ENCODE peak calls at places on chromosomes 3 and 15, in ten cellular contexts. A, G, U, Z, L, R, M, K, I and O are unnamed samples.

GRCh38 chr3:188239035-188239434 is 85.1 kb downstream of the LPP start:
- DNase-seq in I (no peak), L (no peak), M (no peak), K (no peak), Z (no peak), U (no peak), G (no peak), A (no peak), R (no peak), O (no peak)

GRCh38 chr3:113055201-113055600 is 64.4 kb downstream of the GTPBP8 start:
- DNase-seq in M (no peak), Z (no peak), I (no peak), A (no peak), G (no peak), U (no peak), L (no peak), R (no peak), K (no peak), O (no peak)

GRCh38 chr3:11690863-11691833 is 47.4 kb upstream of the VGLL4 start:
- DNase-seq in A (no peak), R (peak; percentile 61), M (no peak), Z (peak; percentile 54), G (no peak), U (no peak), L (peak; percentile 60), K (no peak), I (no peak), O (peak; percentile 22)

GRCh38 chr15:64970696-64971095 is 19.0 kb downstream of the SPG21 start:
- DNase-seq in Z (no peak), U (no peak), A (no peak), K (no peak), L (no peak), I (no peak), M (no peak), R (no peak), G (no peak), O (no peak)

GRCh38 chr3:193850084-193850619 is 257.1 kb downstream of the OPA1 start:
- DNase-seq in K (no peak), U (no peak), L (no peak), Z (no peak), I (no peak), A (no peak), M (no peak), R (no peak), G (no peak), O (no peak)

GRCh38 chr3:10933021-10933420 is 59.5 kb upstream of the SLC6A1 start:
- DNase-seq in Z (no peak), K (no peak), U (no peak), I (no peak), G (no peak), A (no peak), L (no peak), M (no peak), R (no peak), O (no peak)

GRCh38 chr15:81271761-81272644 is 51.9 kb downstream of the STARD5 start:
- DNase-seq in K (no peak), L (no peak), A (no peak), G (no peak), M (no peak), Z (no peak), R (no peak), I (no peak), U (no peak), O (no peak)

GRCh38 chr3:110343376-110343775 is 728.2 kb upstream of the NECTIN3 start:
- DNase-seq in K (peak; percentile 19), U (no peak), I (no peak), Z (peak; percentile 83), L (peak; percentile 88), G (no peak), R (peak; percentile 51), M (no peak), A (no peak), O (peak; percentile 24)

GRCh38 chr3:13580256-13581023 is 31.5 kb downstream of the FBLN2 start:
- DNase-seq in G (no peak), I (peak; percentile 41), A (no peak), L (peak; percentile 92), U (no peak), Z (peak; percentile 55), R (peak; percentile 78), K (no peak), M (no peak), O (no peak)

GRCh38 chr15:46222861-46223260 is 588.0 kb downstream of the SQOR start:
- DNase-seq in Z (no peak), K (no peak), U (no peak), L (no peak), I (no peak), A (peak; percentile 40), R (no peak), M (no peak), G (no peak), O (no peak)

GRCh38 chr15:92005154-92005553 is 151.6 kb downstream of the SLCO3A1 start:
- DNase-seq in M (no peak), A (no peak), I (no peak), U (no peak), G (no peak), Z (no peak), R (no peak), L (no peak), K (no peak), O (no peak)

GRCh38 chr3:81451611-81452010 is 309.8 kb downstream of the GBE1 start:
- DNase-seq in Z (peak; percentile 21), G (no peak), K (no peak), R (peak; percentile 10), M (no peak), A (no peak), L (peak; percentile 10), I (no peak), U (no peak), O (no peak)

GRCh38 chr3:194277547-194278091 is 73.5 kb downstream of the CPN2 start:
- DNase-seq in Z (peak; percentile 51), K (peak; percentile 68), L (no peak), A (no peak), R (no peak), G (no peak), I (no peak), U (peak; percentile 82), M (peak; percentile 76), O (no peak)